ENCODE peak calls at places on chromosomes 2 and 18, in five cellular contexts. One of them, this sample, is unnamed.
A peak's percentile ranks its signal among the peaks of the same experiment; 100 is the strongest.

GRCh38 chr18:9000736-9001135 is 101.8 kb upstream of the NDUFV2 start:
- DNase-seq in HepG2: no peak
- DNase-seq in HEK293T: no peak
- DNase-seq in GM12878: no peak
- DNase-seq in H1: no peak
- DNase-seq in this sample: no peak

GRCh38 chr18:76923485-76924085 is 101.2 kb downstream of the ZNF236 start:
- DNase-seq in HepG2: peak; percentile 30
- DNase-seq in HEK293T: peak; percentile 25
- DNase-seq in GM12878: no peak
- DNase-seq in H1: peak; percentile 79
- DNase-seq in this sample: peak; percentile 11

GRCh38 chr2:203437516-203437915 is 97.6 kb downstream of the RAPH1 start:
- DNase-seq in HepG2: no peak
- DNase-seq in HEK293T: no peak
- DNase-seq in GM12878: no peak
- DNase-seq in H1: no peak
- DNase-seq in this sample: no peak

GRCh38 chr2:229970406-229970805 is 48.1 kb downstream of the FBXO36 start:
- DNase-seq in HepG2: no peak
- DNase-seq in HEK293T: no peak
- DNase-seq in GM12878: no peak
- DNase-seq in H1: no peak
- DNase-seq in this sample: no peak

GRCh38 chr2:32977228-32977758 is 30.5 kb downstream of the LTBP1 start:
- DNase-seq in HepG2: no peak
- DNase-seq in HEK293T: no peak
- DNase-seq in GM12878: no peak
- DNase-seq in H1: no peak
- DNase-seq in this sample: no peak

GRCh38 chr18:74791501-74792188 is 194.0 kb downstream of the ZNF407 start:
- DNase-seq in HepG2: no peak
- DNase-seq in HEK293T: no peak
- DNase-seq in GM12878: no peak
- DNase-seq in H1: no peak
- DNase-seq in this sample: no peak

GRCh38 chr2:121663458-121663857 is 14.2 kb upstream of the CLASP1 start:
- DNase-seq in HepG2: no peak
- DNase-seq in HEK293T: no peak
- DNase-seq in GM12878: no peak
- DNase-seq in H1: no peak
- DNase-seq in this sample: no peak

GRCh38 chr2:95023222-95023597 is 2.3 kb upstream of the MAL start:
- DNase-seq in HepG2: peak; percentile 32
- DNase-seq in HEK293T: no peak
- DNase-seq in GM12878: no peak
- DNase-seq in H1: no peak
- DNase-seq in this sample: no peak

GRCh38 chr2:32457814-32458213 is 101.0 kb downstream of the BIRC6 start:
- DNase-seq in HepG2: no peak
- DNase-seq in HEK293T: no peak
- DNase-seq in GM12878: no peak
- DNase-seq in H1: no peak
- DNase-seq in this sample: no peak

GRCh38 chr2:237752761-237753165 is 45.8 kb upstream of the RBM44 start:
- DNase-seq in HepG2: no peak
- DNase-seq in HEK293T: no peak
- DNase-seq in GM12878: peak; percentile 83
- DNase-seq in H1: no peak
- DNase-seq in this sample: no peak

GRCh38 chr2:180890781-180891180 is 89.6 kb upstream of the UBE2E3 start:
- DNase-seq in HepG2: no peak
- DNase-seq in HEK293T: no peak
- DNase-seq in GM12878: no peak
- DNase-seq in H1: no peak
- DNase-seq in this sample: no peak

GRCh38 chr2:165969227-165969626 is 15.7 kb upstream of the TTC21B start:
- DNase-seq in HepG2: no peak
- DNase-seq in HEK293T: no peak
- DNase-seq in GM12878: no peak
- DNase-seq in H1: no peak
- DNase-seq in this sample: no peak

GRCh38 chr2:213119061-213119809 is 32.2 kb downstream of the IKZF2 start:
- DNase-seq in HepG2: no peak
- DNase-seq in HEK293T: no peak
- DNase-seq in GM12878: peak; percentile 59
- DNase-seq in H1: no peak
- DNase-seq in this sample: no peak

GRCh38 chr18:44626807-44627206 is 53.9 kb upstream of the SETBP1 start:
- DNase-seq in HepG2: no peak
- DNase-seq in HEK293T: no peak
- DNase-seq in GM12878: no peak
- DNase-seq in H1: no peak
- DNase-seq in this sample: no peak

GRCh38 chr2:150224321-150224720 is 263.1 kb downstream of the RND3 start:
- DNase-seq in HepG2: no peak
- DNase-seq in HEK293T: no peak
- DNase-seq in GM12878: no peak
- DNase-seq in H1: no peak
- DNase-seq in this sample: no peak

GRCh38 chr2:183242937-183243336 is 118.7 kb downstream of the NUP35 start:
- DNase-seq in HepG2: no peak
- DNase-seq in HEK293T: no peak
- DNase-seq in GM12878: no peak
- DNase-seq in H1: no peak
- DNase-seq in this sample: no peak

GRCh38 chr18:73880387-73880786 is 267.2 kb downstream of the FBXO15 start:
- DNase-seq in HepG2: no peak
- DNase-seq in HEK293T: no peak
- DNase-seq in GM12878: no peak
- DNase-seq in H1: no peak
- DNase-seq in this sample: no peak

GRCh38 chr2:8527031-8527430 is 154.8 kb upstream of the ID2 start:
- DNase-seq in HepG2: no peak
- DNase-seq in HEK293T: no peak
- DNase-seq in GM12878: no peak
- DNase-seq in H1: no peak
- DNase-seq in this sample: no peak

GRCh38 chr2:40037303-40037702 is 258.2 kb upstream of the THUMPD2 start:
- DNase-seq in HepG2: no peak
- DNase-seq in HEK293T: no peak
- DNase-seq in GM12878: no peak
- DNase-seq in H1: no peak
- DNase-seq in this sample: no peak

GRCh38 chr2:224591245-224591644 is 6.1 kb upstream of the CUL3 start:
- DNase-seq in HepG2: no peak
- DNase-seq in HEK293T: no peak
- DNase-seq in GM12878: no peak
- DNase-seq in H1: no peak
- DNase-seq in this sample: no peak

GRCh38 chr2:181165199-181165868 is 184.9 kb downstream of the UBE2E3 start:
- DNase-seq in HepG2: no peak
- DNase-seq in HEK293T: no peak
- DNase-seq in GM12878: no peak
- DNase-seq in H1: no peak
- DNase-seq in this sample: no peak

GRCh38 chr2:38163006-38163405 is 87.1 kb upstream of the CYP1B1 start:
- DNase-seq in HepG2: no peak
- DNase-seq in HEK293T: no peak
- DNase-seq in GM12878: no peak
- DNase-seq in H1: no peak
- DNase-seq in this sample: no peak

GRCh38 chr2:3774336-3774735 is 71.0 kb downstream of the DCDC2C start:
- DNase-seq in HepG2: no peak
- DNase-seq in HEK293T: no peak
- DNase-seq in GM12878: no peak
- DNase-seq in H1: no peak
- DNase-seq in this sample: no peak

GRCh38 chr18:47926101-47926850 is 4.2 kb downstream of the SMAD2 start:
- DNase-seq in HepG2: no peak
- DNase-seq in HEK293T: no peak
- DNase-seq in GM12878: no peak
- DNase-seq in H1: no peak
- DNase-seq in this sample: no peak

GRCh38 chr2:177264209-177264538 is 353 bp downstream of the NFE2L2 start:
- DNase-seq in HepG2: no peak
- DNase-seq in HEK293T: no peak
- DNase-seq in GM12878: no peak
- DNase-seq in H1: no peak
- DNase-seq in this sample: no peak

GRCh38 chr2:35114765-35115164 is 1240.8 kb upstream of the CRIM1 start:
- DNase-seq in HepG2: peak; percentile 7
- DNase-seq in HEK293T: peak; percentile 11
- DNase-seq in GM12878: no peak
- DNase-seq in H1: peak; percentile 56
- DNase-seq in this sample: peak; percentile 25

GRCh38 chr2:37985333-37985732 is 60.2 kb downstream of the RMDN2 start:
- DNase-seq in HepG2: no peak
- DNase-seq in HEK293T: no peak
- DNase-seq in GM12878: peak; percentile 20
- DNase-seq in H1: no peak
- DNase-seq in this sample: no peak

GRCh38 chr2:215874418-215874817 is 138.9 kb downstream of the MREG start:
- DNase-seq in HepG2: no peak
- DNase-seq in HEK293T: no peak
- DNase-seq in GM12878: no peak
- DNase-seq in H1: no peak
- DNase-seq in this sample: no peak
- TF ChIP-seq SUZ12 in HepG2: no peak
- TF ChIP-seq SUZ12 in HEK293T: no peak
- TF ChIP-seq SUZ12 in GM12878: no peak
- TF ChIP-seq SUZ12 in H1: no peak
- TF ChIP-seq SUZ12 in this sample: no peak

GRCh38 chr2:17901246-17901645 is 22.8 kb downstream of the KCNS3 start:
- DNase-seq in HepG2: no peak
- DNase-seq in HEK293T: no peak
- DNase-seq in GM12878: no peak
- DNase-seq in H1: no peak
- DNase-seq in this sample: no peak
- TF ChIP-seq SUZ12 in HepG2: no peak
- TF ChIP-seq SUZ12 in HEK293T: no peak
- TF ChIP-seq SUZ12 in GM12878: no peak
- TF ChIP-seq SUZ12 in H1: no peak
- TF ChIP-seq SUZ12 in this sample: no peak

GRCh38 chr2:138632066-138632465 is 130.5 kb downstream of the SPOPL start:
- DNase-seq in HepG2: no peak
- DNase-seq in HEK293T: no peak
- DNase-seq in GM12878: no peak
- DNase-seq in H1: no peak
- DNase-seq in this sample: no peak
- TF ChIP-seq SUZ12 in HepG2: no peak
- TF ChIP-seq SUZ12 in HEK293T: no peak
- TF ChIP-seq SUZ12 in GM12878: no peak
- TF ChIP-seq SUZ12 in H1: no peak
- TF ChIP-seq SUZ12 in this sample: no peak

DNA sequence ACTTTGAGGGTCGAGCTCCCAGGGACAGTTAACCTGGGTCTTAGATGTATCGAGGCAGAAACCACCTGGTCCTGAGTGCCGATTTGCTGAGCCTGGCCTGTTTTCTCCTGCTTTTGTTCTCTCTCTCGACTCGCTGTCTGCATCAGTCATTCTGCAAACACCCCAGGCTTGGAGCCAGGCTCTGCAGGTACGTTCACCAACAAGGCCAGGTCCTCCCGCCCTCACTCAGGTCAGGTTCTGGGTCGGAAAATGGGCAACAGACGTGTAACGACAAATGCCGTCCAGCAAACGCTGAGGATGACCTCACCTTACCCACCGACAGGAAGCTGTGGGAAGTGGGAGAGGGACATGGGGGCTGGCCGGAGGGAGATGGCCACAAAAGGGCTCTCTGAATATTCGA is 57.7 kb upstream of the PXDN start:
- DNase-seq in HepG2: no peak
- DNase-seq in HEK293T: no peak
- DNase-seq in GM12878: no peak
- DNase-seq in H1: no peak
- DNase-seq in this sample: no peak
- TF ChIP-seq SUZ12 in HepG2: no peak
- TF ChIP-seq SUZ12 in HEK293T: no peak
- TF ChIP-seq SUZ12 in GM12878: no peak
- TF ChIP-seq SUZ12 in H1: no peak
- TF ChIP-seq SUZ12 in this sample: no peak

GRCh38 chr2:89833780-89834117 is 1142.3 kb downstream of the RPIA start:
- DNase-seq in HepG2: no peak
- DNase-seq in HEK293T: no peak
- DNase-seq in GM12878: no peak
- DNase-seq in H1: no peak
- DNase-seq in this sample: no peak
- TF ChIP-seq SUZ12 in HepG2: no peak
- TF ChIP-seq SUZ12 in HEK293T: no peak
- TF ChIP-seq SUZ12 in GM12878: no peak
- TF ChIP-seq SUZ12 in H1: no peak
- TF ChIP-seq SUZ12 in this sample: no peak

This sample was measured in NT2/D1.